ENCODE peak calls at places on chromosomes 4 and X, in five cellular contexts. M is cardiac muscle cell, Y is mesenchymal stem cell, U is sigmoid colon, S is DND-41. O is an unnamed sample. For H3K4me1, the result is how much of the 10 kb centered on the place peaks cover.

GRCh38 chrX:49165901-49166881 is 3.6 kb downstream of the MAGIX start:
- DNase-seq in M (peak), Y (peak), U (peak), S (peak), O (peak)

GRCh38 chr4:145735330-145735638 is 55.3 kb downstream of the C4orf51 start:
- DNase-seq in M (peak), Y (peak), U (no peak), S (no peak), O (no peak)

GRCh38 chr4:16034010-16034829 is 49.6 kb downstream of the PROM1 start:
- DNase-seq in M (no peak), Y (peak), U (no peak), S (no peak), O (no peak)

GRCh38 chr4:136934601-136935000 is 597.7 kb downstream of the PCDH18 start:
- DNase-seq in M (no peak), Y (no peak), U (no peak), S (no peak), O (no peak)

GRCh38 chr4:30722916-30723270 is 2.7 kb downstream of the PCDH7 start:
- DNase-seq in M (peak), Y (no peak), U (no peak), S (no peak), O (no peak)

GRCh38 chr4:186724861-186725419 is 1.3 kb upstream of the FAT1 start:
- DNase-seq in M (peak), Y (peak), U (no peak), S (no peak), O (no peak)

GRCh38 chrX:34341258-34341657 is 209.1 kb upstream of the FAM47A start:
- DNase-seq in M (peak), Y (no peak), U (no peak), S (no peak), O (no peak)

GRCh38 chr4:16196482-16197393 is 29.5 kb downstream of the TAPT1 start:
- DNase-seq in M (peak), Y (peak), U (no peak), S (no peak), O (no peak)

GRCh38 chrX:45068555-45068954 is 132.1 kb downstream of the DIPK2B start:
- DNase-seq in M (no peak), Y (peak), U (no peak), S (peak), O (no peak)

GRCh38 chrX:40177489-40177888 is 79.7 kb upstream of the BCOR start:
- DNase-seq in M (no peak), Y (no peak), U (no peak), S (no peak), O (no peak)

GRCh38 chr4:170854097-170854496 is 764.3 kb upstream of the AADAT start:
- DNase-seq in M (no peak), Y (no peak), U (no peak), S (no peak), O (no peak)

GRCh38 chr4:98928131-98928504 is 815 bp downstream of the EIF4E start:
- DNase-seq in M (peak), Y (peak), U (peak), S (peak), O (peak)

GRCh38 chrX:70168238-70169188 is 8.8 kb upstream of the DGAT2L6 start:
- DNase-seq in M (peak), Y (peak), U (no peak), S (no peak), O (no peak)
- H3K4me1 ChIP-seq in M (under half), Y (under half), U (under half), S (under half), O (under half)

DNA sequence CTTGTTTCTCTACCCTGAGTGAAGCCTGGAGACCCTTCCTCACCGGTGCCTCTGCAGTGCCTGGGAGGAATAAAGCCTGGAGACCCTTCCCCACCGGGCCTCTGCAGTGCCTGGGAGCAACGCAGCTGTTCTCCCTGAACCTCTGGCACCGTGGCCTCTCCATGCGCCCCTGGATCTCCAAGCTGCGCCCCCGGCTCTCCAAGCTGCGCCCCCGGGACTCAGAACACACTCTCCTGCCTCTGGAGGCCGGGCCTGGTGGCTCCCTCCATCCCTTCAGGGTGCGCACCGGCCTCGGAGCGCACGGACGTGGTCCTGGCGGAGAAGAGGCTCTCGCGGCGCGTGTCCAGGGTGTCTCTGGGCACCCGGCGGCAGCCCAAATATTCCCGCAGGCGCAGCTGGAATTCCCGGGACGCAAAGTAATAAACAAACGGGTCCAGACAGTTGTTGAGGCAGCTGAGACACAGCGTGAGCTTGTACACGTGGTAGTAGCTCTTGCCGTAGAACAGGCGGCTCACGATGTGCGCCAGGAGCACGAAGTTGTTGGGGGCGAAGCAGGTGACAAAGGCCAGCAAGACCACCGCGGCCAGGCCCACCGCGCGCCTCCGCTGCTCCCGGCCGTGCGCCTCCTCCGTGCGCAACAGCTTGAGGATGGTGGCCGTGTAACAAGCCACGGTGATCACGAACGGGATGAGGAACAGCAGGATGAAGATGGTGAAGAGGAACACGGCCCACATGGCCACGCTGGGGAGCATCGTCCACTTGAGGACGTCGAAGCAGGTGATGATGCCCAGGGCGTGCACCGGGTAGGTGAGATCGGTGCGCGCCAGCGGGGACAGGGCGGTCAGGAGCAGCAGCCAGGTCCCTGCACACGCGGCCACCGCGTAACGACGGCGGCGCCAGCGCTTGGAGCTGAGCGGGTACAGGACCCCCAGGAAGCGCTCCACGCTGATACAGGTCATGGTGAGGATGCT is 12.8 kb upstream of the ASMTL start:
- DNase-seq in M (no peak), Y (no peak), U (peak), S (peak), O (peak)
- H3K4me1 ChIP-seq in M (under half), Y (under half), U (under half), S (under half), O (under half)

GRCh38 chr4:74374561-74375327 is 9.8 kb downstream of the EREG start:
- DNase-seq in M (no peak), Y (peak), U (peak), S (no peak), O (peak)
- H3K4me1 ChIP-seq in M (under half), Y (under half), U (under half), S (under half), O (under half)

GRCh38 chr4:86924805-86925204 is 10.0 kb upstream of the AFF1 start:
- DNase-seq in M (no peak), Y (peak), U (no peak), S (no peak), O (no peak)
- H3K4me1 ChIP-seq in M (under half), Y (under half), U (under half), S (under half), O (under half)

GRCh38 chrX:110311437-110312230 is 6.3 kb downstream of the AMMECR1 start:
- DNase-seq in M (no peak), Y (no peak), U (no peak), S (no peak), O (no peak)

GRCh38 chrX:110310896-110311295 is 7.0 kb downstream of the AMMECR1 start:
- DNase-seq in M (no peak), Y (peak), U (no peak), S (no peak), O (no peak)

GRCh38 chrX:110304884-110305283 is 13.0 kb downstream of the AMMECR1 start:
- DNase-seq in M (no peak), Y (no peak), U (no peak), S (no peak), O (no peak)

GRCh38 chrX:110315541-110315940 is 2.3 kb downstream of the AMMECR1 start:
- DNase-seq in M (no peak), Y (no peak), U (no peak), S (no peak), O (no peak)

GRCh38 chrX:110310000-110310790 is 7.7 kb downstream of the AMMECR1 start:
- DNase-seq in M (peak), Y (no peak), U (no peak), S (no peak), O (no peak)
- H3K4me1 ChIP-seq in M (under half), Y (under half), U (under half), S (under half), O (under half)

GRCh38 chr4:26863512-26863911 is 2.9 kb downstream of the STIM2 start:
- DNase-seq in M (no peak), Y (no peak), U (no peak), S (no peak), O (no peak)
- H3K4me1 ChIP-seq in M (under half), Y (under half), U (under half), S (half or more), O (half or more)

GRCh38 chr4:6989331-6989923 is 53.7 kb upstream of the TADA2B start:
- DNase-seq in M (no peak), Y (no peak), U (no peak), S (no peak), O (no peak)
- H3K4me1 ChIP-seq in M (under half), Y (under half), U (under half), S (under half), O (half or more)

GRCh38 chr4:7523526-7523925 is 88.8 kb upstream of the PSAPL1 start:
- DNase-seq in M (no peak), Y (no peak), U (no peak), S (no peak), O (no peak)

GRCh38 chr4:7522452-7522851 is 87.7 kb upstream of the PSAPL1 start:
- DNase-seq in M (no peak), Y (no peak), U (no peak), S (no peak), O (no peak)

GRCh38 chr4:7524841-7525240 is 90.1 kb upstream of the PSAPL1 start:
- DNase-seq in M (no peak), Y (no peak), U (no peak), S (no peak), O (no peak)

GRCh38 chr4:7526491-7526890 is 91.8 kb upstream of the PSAPL1 start:
- DNase-seq in M (no peak), Y (no peak), U (no peak), S (no peak), O (no peak)

GRCh38 chr4:7524064-7524682 is 89.4 kb upstream of the PSAPL1 start:
- DNase-seq in M (no peak), Y (no peak), U (no peak), S (no peak), O (no peak)
- H3K4me1 ChIP-seq in M (under half), Y (under half), U (under half), S (under half), O (under half)